ENCODE peak calls at places on chromosomes 13 and 19, in ten cellular contexts. One of them, this sample, is unnamed.

GRCh38 chr13:24301434-24301833 is 7.9 kb upstream of the C1QTNF9 start:
- DNase-seq in SK-N-SH: no peak
- DNase-seq in Karpas-422: no peak
- DNase-seq in astrocyte: no peak
- DNase-seq in fibroblast of lung: no peak
- DNase-seq in H1: no peak
- DNase-seq in neural progenitor cell: no peak
- DNase-seq in trophoblast cell: no peak
- DNase-seq in kidney: no peak
- DNase-seq in neuronal stem cell: no peak
- DNase-seq in this sample: no peak

GRCh38 chr13:40974460-40975407 is 44.4 kb downstream of the ELF1 start:
- DNase-seq in SK-N-SH: no peak
- DNase-seq in Karpas-422: peak
- DNase-seq in astrocyte: peak
- DNase-seq in fibroblast of lung: peak
- DNase-seq in H1: no peak
- DNase-seq in neural progenitor cell: peak
- DNase-seq in trophoblast cell: no peak
- DNase-seq in kidney: no peak
- DNase-seq in neuronal stem cell: peak
- DNase-seq in this sample: peak

GRCh38 chr19:8334458-8335342 is 8.4 kb downstream of the KANK3 start:
- DNase-seq in SK-N-SH: peak
- DNase-seq in Karpas-422: no peak
- DNase-seq in astrocyte: peak
- DNase-seq in fibroblast of lung: peak
- DNase-seq in H1: peak
- DNase-seq in neural progenitor cell: peak
- DNase-seq in trophoblast cell: peak
- DNase-seq in kidney: no peak
- DNase-seq in neuronal stem cell: peak
- DNase-seq in this sample: peak

GRCh38 chr13:41370736-41371135 is 59.7 kb downstream of the NAA16 start:
- DNase-seq in SK-N-SH: no peak
- DNase-seq in Karpas-422: no peak
- DNase-seq in astrocyte: no peak
- DNase-seq in fibroblast of lung: no peak
- DNase-seq in H1: no peak
- DNase-seq in neural progenitor cell: no peak
- DNase-seq in trophoblast cell: no peak
- DNase-seq in kidney: no peak
- DNase-seq in neuronal stem cell: no peak
- DNase-seq in this sample: no peak

GRCh38 chr13:109145631-109146030 is 516.2 kb downstream of the MYO16 start:
- DNase-seq in SK-N-SH: peak
- DNase-seq in Karpas-422: peak
- DNase-seq in astrocyte: peak
- DNase-seq in fibroblast of lung: peak
- DNase-seq in H1: no peak
- DNase-seq in neural progenitor cell: peak
- DNase-seq in trophoblast cell: peak
- DNase-seq in kidney: no peak
- DNase-seq in neuronal stem cell: peak
- DNase-seq in this sample: peak

GRCh38 chr19:38095411-38096308 is 128.4 kb downstream of the DPF1 start:
- DNase-seq in SK-N-SH: peak
- DNase-seq in Karpas-422: peak
- DNase-seq in astrocyte: peak
- DNase-seq in fibroblast of lung: peak
- DNase-seq in H1: peak
- DNase-seq in neural progenitor cell: peak
- DNase-seq in trophoblast cell: peak
- DNase-seq in kidney: peak
- DNase-seq in neuronal stem cell: peak
- DNase-seq in this sample: peak

GRCh38 chr13:107124129-107124718 is 556.3 kb upstream of the ARGLU1 start:
- DNase-seq in SK-N-SH: peak
- DNase-seq in Karpas-422: peak
- DNase-seq in astrocyte: no peak
- DNase-seq in fibroblast of lung: peak
- DNase-seq in H1: no peak
- DNase-seq in neural progenitor cell: peak
- DNase-seq in trophoblast cell: peak
- DNase-seq in kidney: no peak
- DNase-seq in neuronal stem cell: peak
- DNase-seq in this sample: peak

GRCh38 chr19:47650695-47651094 is 41.8 kb downstream of the BICRA start:
- DNase-seq in SK-N-SH: no peak
- DNase-seq in Karpas-422: no peak
- DNase-seq in astrocyte: no peak
- DNase-seq in fibroblast of lung: no peak
- DNase-seq in H1: no peak
- DNase-seq in neural progenitor cell: no peak
- DNase-seq in trophoblast cell: no peak
- DNase-seq in kidney: no peak
- DNase-seq in neuronal stem cell: no peak
- DNase-seq in this sample: no peak

GRCh38 chr13:26442541-26442940 is 114.9 kb upstream of the WASF3 start:
- DNase-seq in SK-N-SH: no peak
- DNase-seq in Karpas-422: no peak
- DNase-seq in astrocyte: peak
- DNase-seq in fibroblast of lung: no peak
- DNase-seq in H1: no peak
- DNase-seq in neural progenitor cell: no peak
- DNase-seq in trophoblast cell: peak
- DNase-seq in kidney: no peak
- DNase-seq in neuronal stem cell: no peak
- DNase-seq in this sample: no peak

GRCh38 chr19:3163230-3163886 is 15.2 kb upstream of the S1PR4 start:
- DNase-seq in SK-N-SH: peak
- DNase-seq in Karpas-422: peak
- DNase-seq in astrocyte: no peak
- DNase-seq in fibroblast of lung: peak
- DNase-seq in H1: peak
- DNase-seq in neural progenitor cell: peak
- DNase-seq in trophoblast cell: peak
- DNase-seq in kidney: peak
- DNase-seq in neuronal stem cell: peak
- DNase-seq in this sample: peak

GRCh38 chr19:6521718-6522646 is 8.8 kb upstream of the TNFSF9 start:
- DNase-seq in SK-N-SH: no peak
- DNase-seq in Karpas-422: peak
- DNase-seq in astrocyte: no peak
- DNase-seq in fibroblast of lung: no peak
- DNase-seq in H1: no peak
- DNase-seq in neural progenitor cell: no peak
- DNase-seq in trophoblast cell: peak
- DNase-seq in kidney: peak
- DNase-seq in neuronal stem cell: no peak
- DNase-seq in this sample: no peak

GRCh38 chr19:50669319-50670101 is 20.3 kb downstream of the C19orf81 start:
- DNase-seq in SK-N-SH: peak
- DNase-seq in Karpas-422: peak
- DNase-seq in astrocyte: no peak
- DNase-seq in fibroblast of lung: peak
- DNase-seq in H1: peak
- DNase-seq in neural progenitor cell: no peak
- DNase-seq in trophoblast cell: peak
- DNase-seq in kidney: no peak
- DNase-seq in neuronal stem cell: no peak
- DNase-seq in this sample: peak

GRCh38 chr13:31755803-31756212 is 16.5 kb downstream of the RXFP2 start:
- DNase-seq in SK-N-SH: no peak
- DNase-seq in Karpas-422: no peak
- DNase-seq in astrocyte: peak
- DNase-seq in fibroblast of lung: peak
- DNase-seq in H1: no peak
- DNase-seq in neural progenitor cell: no peak
- DNase-seq in trophoblast cell: no peak
- DNase-seq in kidney: no peak
- DNase-seq in neuronal stem cell: no peak
- DNase-seq in this sample: no peak
- H3K9ac ChIP-seq in SK-N-SH: peak
- H3K9ac ChIP-seq in Karpas-422: no peak
- H3K9ac ChIP-seq in astrocyte: peak
- H3K9ac ChIP-seq in fibroblast of lung: peak
- H3K9ac ChIP-seq in H1: no peak
- H3K9ac ChIP-seq in neural progenitor cell: no peak
- H3K9ac ChIP-seq in trophoblast cell: no peak
- H3K9ac ChIP-seq in kidney: no peak
- H3K9ac ChIP-seq in neuronal stem cell: no peak
- H3K9ac ChIP-seq in this sample: no peak

DNA sequence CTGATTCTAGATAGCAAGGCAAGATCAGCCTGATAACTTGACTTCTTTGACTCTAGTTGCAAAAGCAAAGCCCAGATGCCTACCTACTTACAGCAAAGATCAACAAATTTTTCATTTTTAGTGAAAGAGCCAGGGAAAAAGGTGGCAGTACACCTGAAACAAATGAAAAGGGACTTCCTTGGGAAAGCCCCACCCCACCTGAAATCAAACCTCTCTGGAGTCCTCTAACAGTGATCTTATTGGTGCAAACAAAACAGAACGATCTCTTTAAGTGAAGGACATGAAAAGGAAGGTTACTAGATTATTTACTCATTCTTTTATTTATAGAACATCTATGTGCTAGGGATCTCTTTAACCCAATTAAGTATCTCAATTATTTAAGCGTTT is 507 bp upstream of the LCP1 start:
- DNase-seq in SK-N-SH: no peak
- DNase-seq in Karpas-422: no peak
- DNase-seq in astrocyte: no peak
- DNase-seq in fibroblast of lung: no peak
- DNase-seq in H1: no peak
- DNase-seq in neural progenitor cell: no peak
- DNase-seq in trophoblast cell: no peak
- DNase-seq in kidney: no peak
- DNase-seq in neuronal stem cell: no peak
- DNase-seq in this sample: peak
- H3K4me3 ChIP-seq in SK-N-SH: no peak
- H3K4me3 ChIP-seq in Karpas-422: peak
- H3K4me3 ChIP-seq in astrocyte: no peak
- H3K4me3 ChIP-seq in fibroblast of lung: no peak
- H3K4me3 ChIP-seq in H1: no peak
- H3K4me3 ChIP-seq in neural progenitor cell: no peak
- H3K4me3 ChIP-seq in trophoblast cell: no peak
- H3K4me3 ChIP-seq in kidney: no peak
- H3K4me3 ChIP-seq in neuronal stem cell: no peak
- H3K4me3 ChIP-seq in this sample: peak

GRCh38 chr13:39410089-39410901 is 192.7 kb downstream of the LHFPL6 start:
- DNase-seq in SK-N-SH: no peak
- DNase-seq in Karpas-422: no peak
- DNase-seq in astrocyte: peak
- DNase-seq in fibroblast of lung: peak
- DNase-seq in H1: no peak
- DNase-seq in neural progenitor cell: no peak
- DNase-seq in trophoblast cell: peak
- DNase-seq in kidney: no peak
- DNase-seq in neuronal stem cell: no peak
- DNase-seq in this sample: no peak

GRCh38 chr13:39414339-39414738 is 188.7 kb downstream of the LHFPL6 start:
- DNase-seq in SK-N-SH: no peak
- DNase-seq in Karpas-422: no peak
- DNase-seq in astrocyte: no peak
- DNase-seq in fibroblast of lung: no peak
- DNase-seq in H1: no peak
- DNase-seq in neural progenitor cell: no peak
- DNase-seq in trophoblast cell: no peak
- DNase-seq in kidney: no peak
- DNase-seq in neuronal stem cell: no peak
- DNase-seq in this sample: no peak

GRCh38 chr13:39415003-39415402 is 188.0 kb downstream of the LHFPL6 start:
- DNase-seq in SK-N-SH: no peak
- DNase-seq in Karpas-422: no peak
- DNase-seq in astrocyte: no peak
- DNase-seq in fibroblast of lung: peak
- DNase-seq in H1: no peak
- DNase-seq in neural progenitor cell: no peak
- DNase-seq in trophoblast cell: no peak
- DNase-seq in kidney: no peak
- DNase-seq in neuronal stem cell: no peak
- DNase-seq in this sample: no peak

GRCh38 chr13:39408512-39408911 is 194.5 kb downstream of the LHFPL6 start:
- DNase-seq in SK-N-SH: no peak
- DNase-seq in Karpas-422: no peak
- DNase-seq in astrocyte: no peak
- DNase-seq in fibroblast of lung: no peak
- DNase-seq in H1: no peak
- DNase-seq in neural progenitor cell: no peak
- DNase-seq in trophoblast cell: no peak
- DNase-seq in kidney: no peak
- DNase-seq in neuronal stem cell: no peak
- DNase-seq in this sample: no peak

GRCh38 chr13:39411501-39411900 is 191.5 kb downstream of the LHFPL6 start:
- DNase-seq in SK-N-SH: no peak
- DNase-seq in Karpas-422: no peak
- DNase-seq in astrocyte: no peak
- DNase-seq in fibroblast of lung: no peak
- DNase-seq in H1: no peak
- DNase-seq in neural progenitor cell: no peak
- DNase-seq in trophoblast cell: peak
- DNase-seq in kidney: no peak
- DNase-seq in neuronal stem cell: no peak
- DNase-seq in this sample: no peak
- H3K27ac ChIP-seq in SK-N-SH: no peak
- H3K27ac ChIP-seq in Karpas-422: no peak
- H3K27ac ChIP-seq in astrocyte: peak
- H3K27ac ChIP-seq in fibroblast of lung: no peak
- H3K27ac ChIP-seq in H1: no peak
- H3K27ac ChIP-seq in neural progenitor cell: no peak
- H3K27ac ChIP-seq in trophoblast cell: no peak
- H3K27ac ChIP-seq in kidney: no peak
- H3K27ac ChIP-seq in neuronal stem cell: no peak
- H3K27ac ChIP-seq in this sample: no peak

DNA sequence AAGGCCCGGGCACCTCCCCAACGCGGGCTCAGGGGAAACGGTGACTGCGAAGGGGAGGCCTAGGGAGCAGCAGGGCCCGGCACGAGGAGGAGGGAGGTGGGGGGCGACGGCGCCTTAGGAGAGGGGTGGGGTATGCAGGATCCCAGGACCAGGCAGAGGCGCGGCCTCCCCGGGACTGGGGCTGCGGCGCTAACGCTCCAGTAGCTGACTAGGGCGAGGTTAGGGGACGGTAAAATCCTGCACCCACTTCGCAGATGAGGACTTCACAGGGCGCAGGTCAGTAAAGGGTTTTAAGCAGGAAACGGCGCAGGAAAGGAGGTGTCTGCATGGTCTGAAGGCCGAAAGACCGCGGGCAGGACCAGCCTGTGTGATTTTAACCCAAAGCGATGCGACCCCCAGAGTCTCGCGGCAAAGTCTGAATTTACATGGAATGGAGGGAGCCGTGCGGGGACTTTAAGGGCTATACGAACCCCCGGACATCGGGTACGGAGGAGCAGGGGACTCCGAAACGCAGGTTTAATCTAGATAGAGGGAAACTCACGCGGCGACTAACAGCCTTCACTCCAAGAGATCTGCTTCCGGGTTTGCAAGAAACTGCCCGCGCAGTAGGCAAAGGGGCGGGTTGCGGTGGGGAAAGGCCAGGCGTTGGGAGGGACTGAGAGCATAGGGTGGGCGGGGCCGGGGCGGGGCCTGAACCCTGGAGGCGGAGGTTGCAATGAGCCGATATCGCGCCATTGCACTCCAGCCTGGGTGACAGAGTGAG is at the start of gene ZNF665:
- DNase-seq in SK-N-SH: peak
- DNase-seq in Karpas-422: peak
- DNase-seq in astrocyte: peak
- DNase-seq in fibroblast of lung: peak
- DNase-seq in H1: peak
- DNase-seq in neural progenitor cell: peak
- DNase-seq in trophoblast cell: peak
- DNase-seq in kidney: peak
- DNase-seq in neuronal stem cell: peak
- DNase-seq in this sample: no peak
- H3K9ac ChIP-seq in SK-N-SH: peak
- H3K9ac ChIP-seq in Karpas-422: peak
- H3K9ac ChIP-seq in astrocyte: peak
- H3K9ac ChIP-seq in fibroblast of lung: peak
- H3K9ac ChIP-seq in H1: peak
- H3K9ac ChIP-seq in neural progenitor cell: peak
- H3K9ac ChIP-seq in trophoblast cell: peak
- H3K9ac ChIP-seq in kidney: peak
- H3K9ac ChIP-seq in neuronal stem cell: peak
- H3K9ac ChIP-seq in this sample: no peak

This sample was measured in MM.1S.